ENCODE peak calls at places on chromosomes 11 and 22, in ten cellular contexts. K, F, H, E, V, Q, N, C, P and R are unnamed samples.

GRCh38 chr11:114162719-114163123 is 103.2 kb downstream of the ZBTB16 start:
- DNase-seq in Q (peak), P (peak), V (no peak), E (peak), H (peak), K (no peak), N (peak), C (peak), F (peak), R (peak)

GRCh38 chr11:96228472-96228871 is 114.5 kb downstream of the MAML2 start:
- DNase-seq in N (no peak), E (peak), P (peak), K (no peak), C (peak), H (peak), Q (peak), V (peak), F (peak), R (no peak)

GRCh38 chr22:32574397-32574796 is 99.8 kb downstream of the FBXO7 start:
- DNase-seq in K (no peak), N (no peak), V (no peak), E (no peak), H (no peak), Q (no peak), F (no peak), P (no peak), C (no peak), R (peak)

GRCh38 chr11:70675697-70676374 is 277.5 kb downstream of the CTTN start:
- DNase-seq in V (no peak), H (no peak), Q (no peak), F (no peak), N (no peak), C (peak), E (no peak), P (no peak), K (no peak), R (no peak)

GRCh38 chr11:121958978-121959340 is 157.1 kb downstream of the BLID start:
- DNase-seq in P (no peak), F (no peak), Q (no peak), H (peak), V (no peak), N (no peak), C (no peak), K (no peak), E (no peak), R (no peak)

GRCh38 chr11:47270331-47271271 is 668 bp downstream of the MADD start:
- DNase-seq in N (peak), K (peak), E (no peak), V (peak), P (peak), F (peak), C (no peak), H (peak), Q (peak), R (peak)

GRCh38 chr22:48705159-48705916 is 1122.3 kb downstream of the BRD1 start:
- DNase-seq in Q (no peak), P (no peak), V (no peak), C (no peak), K (no peak), N (peak), F (no peak), H (no peak), E (no peak), R (peak)

GRCh38 chr22:19178659-19179471 is at the start of gene SLC25A1:
- DNase-seq in N (peak), H (peak), C (peak), F (peak), E (peak), Q (peak), P (peak), V (peak), K (peak), R (peak)

GRCh38 chr11:114738954-114739353 is 60.6 kb downstream of the NXPE2 start:
- DNase-seq in P (peak), E (no peak), V (peak), K (peak), C (peak), F (peak), N (no peak), H (peak), Q (peak), R (peak)

GRCh38 chr11:75627879-75628668 is 40.8 kb downstream of the MAP6 start:
- DNase-seq in N (no peak), P (peak), F (peak), K (no peak), Q (peak), E (no peak), V (peak), C (no peak), H (peak), R (no peak)

GRCh38 chr11:65606876-65607613 is 7.0 kb downstream of the MAP3K11 start:
- DNase-seq in V (peak), N (peak), F (peak), P (peak), H (peak), E (peak), K (no peak), C (peak), Q (peak), R (peak)

GRCh38 chr11:19209617-19210016 is 7.8 kb upstream of the CSRP3 start:
- DNase-seq in K (no peak), P (no peak), E (no peak), N (no peak), C (no peak), H (peak), Q (peak), F (peak), V (peak), R (no peak)

GRCh38 chr11:94855666-94856065 is 87.5 kb downstream of the AMOTL1 start:
- DNase-seq in P (no peak), K (no peak), Q (peak), E (no peak), V (no peak), C (no peak), H (no peak), N (no peak), F (no peak), R (no peak)

GRCh38 chr11:130675456-130675855 is 227.0 kb downstream of the ADAMTS15 start:
- DNase-seq in N (no peak), Q (peak), H (peak), E (no peak), V (no peak), C (no peak), P (peak), F (peak), K (no peak), R (peak)

GRCh38 chr11:62201376-62201775 is 7.1 kb upstream of the SCGB2A1 start:
- DNase-seq in H (no peak), N (no peak), V (no peak), F (no peak), C (no peak), E (no peak), K (no peak), P (no peak), Q (no peak), R (no peak)

GRCh38 chr11:34619062-34619516 is 1.8 kb upstream of the EHF start:
- DNase-seq in V (no peak), H (no peak), K (no peak), C (no peak), Q (no peak), P (no peak), N (no peak), F (no peak), E (no peak), R (peak)

GRCh38 chr22:40243891-40244290 is 66.2 kb downstream of the TNRC6B start:
- DNase-seq in K (no peak), V (no peak), C (no peak), F (no peak), Q (no peak), N (no peak), E (no peak), P (no peak), H (no peak), R (no peak)

GRCh38 chr22:38850941-38851849 is 7.4 kb upstream of the NPTXR start:
- DNase-seq in Q (peak), K (no peak), N (no peak), H (peak), C (no peak), V (no peak), F (peak), P (peak), E (no peak), R (no peak)

GRCh38 chr11:68870470-68870869 is 28.8 kb upstream of the CPT1A start:
- DNase-seq in E (no peak), Q (no peak), C (no peak), P (no peak), N (peak), V (no peak), F (no peak), H (no peak), K (no peak), R (peak)